ENCODE peak calls at places on chromosome 1, in four cellular contexts. One of them, this sample, is unnamed.

GRCh38 chr1:10663668-10664035 is 132.8 kb downstream of the CASZ1 start:
- DNase-seq in tibial nerve: no peak
- DNase-seq in fibroblast of lung: no peak
- DNase-seq in PC-3: no peak
- DNase-seq in this sample: peak; percentile 75

GRCh38 chr1:182164273-182164672 is 102.8 kb upstream of the ZNF648 start:
- DNase-seq in tibial nerve: peak; percentile 39
- DNase-seq in fibroblast of lung: no peak
- DNase-seq in PC-3: no peak
- DNase-seq in this sample: no peak

GRCh38 chr1:24491577-24492360 is 10.9 kb upstream of the RCAN3 start:
- DNase-seq in tibial nerve: no peak
- DNase-seq in fibroblast of lung: no peak
- DNase-seq in PC-3: no peak
- DNase-seq in this sample: no peak

GRCh38 chr1:243748706-243749283 is 101.2 kb downstream of the AKT3 start:
- DNase-seq in tibial nerve: no peak
- DNase-seq in PC-3: peak; percentile 90
- DNase-seq in fibroblast of lung: peak; percentile 90
- DNase-seq in this sample: no peak

GRCh38 chr1:213979751-213980605 is 7.8 kb upstream of the PROX1 start:
- DNase-seq in fibroblast of lung: no peak
- DNase-seq in tibial nerve: no peak
- DNase-seq in PC-3: no peak
- DNase-seq in this sample: no peak

GRCh38 chr1:45793942-45794604 is 9.3 kb upstream of the MAST2 start:
- DNase-seq in tibial nerve: no peak
- DNase-seq in fibroblast of lung: no peak
- DNase-seq in PC-3: peak; percentile 25
- DNase-seq in this sample: no peak

GRCh38 chr1:77401384-77401783 is 119.6 kb downstream of the AK5 start:
- DNase-seq in tibial nerve: no peak
- DNase-seq in PC-3: no peak
- DNase-seq in fibroblast of lung: no peak
- DNase-seq in this sample: no peak

GRCh38 chr1:4395676-4396075 is 258.7 kb upstream of the AJAP1 start:
- DNase-seq in fibroblast of lung: no peak
- DNase-seq in tibial nerve: no peak
- DNase-seq in PC-3: no peak
- DNase-seq in this sample: no peak

GRCh38 chr1:35914706-35915105 is 16.2 kb upstream of the AGO3 start:
- DNase-seq in fibroblast of lung: no peak
- DNase-seq in PC-3: no peak
- DNase-seq in tibial nerve: no peak
- DNase-seq in this sample: no peak

GRCh38 chr1:148308832-148309458 is 156.9 kb upstream of the NBPF11 start:
- DNase-seq in fibroblast of lung: no peak
- DNase-seq in PC-3: no peak
- DNase-seq in tibial nerve: no peak
- DNase-seq in this sample: no peak

GRCh38 chr1:227134686-227135314 is 183.5 kb downstream of the CDC42BPA start:
- DNase-seq in tibial nerve: no peak
- DNase-seq in fibroblast of lung: no peak
- DNase-seq in PC-3: no peak
- DNase-seq in this sample: no peak

GRCh38 chr1:57262472-57262871 is 161.4 kb downstream of the DAB1 start:
- DNase-seq in tibial nerve: no peak
- DNase-seq in fibroblast of lung: no peak
- DNase-seq in PC-3: no peak
- DNase-seq in this sample: no peak

GRCh38 chr1:18568489-18568888 is 62.2 kb upstream of the PAX7 start:
- DNase-seq in fibroblast of lung: no peak
- DNase-seq in PC-3: no peak
- DNase-seq in tibial nerve: no peak
- DNase-seq in this sample: no peak

GRCh38 chr1:5333326-5333725 is 658.9 kb downstream of the NPHP4 start:
- DNase-seq in PC-3: no peak
- DNase-seq in tibial nerve: no peak
- DNase-seq in fibroblast of lung: no peak
- DNase-seq in this sample: peak; percentile 38

DNA sequence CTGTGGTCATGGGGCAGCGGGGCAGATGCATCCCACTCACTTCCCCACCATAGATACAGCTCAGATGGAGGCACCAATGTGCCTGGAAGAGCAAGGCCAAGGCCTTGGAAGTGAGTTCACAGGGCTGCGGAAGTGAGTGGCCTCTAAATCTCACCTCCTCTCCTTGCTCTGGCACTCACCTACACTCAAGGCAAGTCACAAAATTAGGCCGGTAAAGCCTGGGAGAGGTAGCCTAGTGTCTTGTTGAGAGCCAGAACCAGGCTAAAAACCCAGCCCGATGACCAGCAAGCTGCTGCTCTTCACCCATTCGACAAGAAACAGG is 57.5 kb downstream of the SSBP3 start:
- DNase-seq in tibial nerve: no peak
- DNase-seq in PC-3: no peak
- DNase-seq in fibroblast of lung: no peak
- DNase-seq in this sample: no peak
- H3K4me1 ChIP-seq in tibial nerve: peaks cover 5% of the 10 kb centered on the region
- H3K4me1 ChIP-seq in PC-3: no peaks in the 10 kb centered on the region
- H3K4me1 ChIP-seq in fibroblast of lung: peaks cover 3% of the 10 kb centered on the region
- H3K4me1 ChIP-seq in this sample: peaks cover 3% of the 10 kb centered on the region

GRCh38 chr1:17563494-17564281 is 24.2 kb downstream of the ARHGEF10L start:
- DNase-seq in fibroblast of lung: no peak
- DNase-seq in PC-3: no peak
- DNase-seq in tibial nerve: no peak
- DNase-seq in this sample: no peak
- H3K4me1 ChIP-seq in fibroblast of lung: peaks cover 11% of the 10 kb centered on the region
- H3K4me1 ChIP-seq in PC-3: peaks cover 44% of the 10 kb centered on the region
- H3K4me1 ChIP-seq in tibial nerve: peaks cover 54% of the 10 kb centered on the region
- H3K4me1 ChIP-seq in this sample: peaks cover 90% of the 10 kb centered on the region

GRCh38 chr1:98351506-98352038 is 309.9 kb upstream of the SNX7 start:
- DNase-seq in fibroblast of lung: no peak
- DNase-seq in tibial nerve: no peak
- DNase-seq in PC-3: no peak
- DNase-seq in this sample: no peak

GRCh38 chr1:98360864-98361263 is 300.7 kb upstream of the SNX7 start:
- DNase-seq in tibial nerve: no peak
- DNase-seq in PC-3: no peak
- DNase-seq in fibroblast of lung: no peak
- DNase-seq in this sample: no peak

GRCh38 chr1:98355656-98356384 is 305.7 kb upstream of the SNX7 start:
- DNase-seq in PC-3: peak; percentile 74
- DNase-seq in fibroblast of lung: peak; percentile 18
- DNase-seq in tibial nerve: no peak
- DNase-seq in this sample: no peak
- H3K4me1 ChIP-seq in PC-3: peaks cover 13% of the 10 kb centered on the region
- H3K4me1 ChIP-seq in fibroblast of lung: no peaks in the 10 kb centered on the region
- H3K4me1 ChIP-seq in tibial nerve: no peaks in the 10 kb centered on the region
- H3K4me1 ChIP-seq in this sample: no peaks in the 10 kb centered on the region

DNA sequence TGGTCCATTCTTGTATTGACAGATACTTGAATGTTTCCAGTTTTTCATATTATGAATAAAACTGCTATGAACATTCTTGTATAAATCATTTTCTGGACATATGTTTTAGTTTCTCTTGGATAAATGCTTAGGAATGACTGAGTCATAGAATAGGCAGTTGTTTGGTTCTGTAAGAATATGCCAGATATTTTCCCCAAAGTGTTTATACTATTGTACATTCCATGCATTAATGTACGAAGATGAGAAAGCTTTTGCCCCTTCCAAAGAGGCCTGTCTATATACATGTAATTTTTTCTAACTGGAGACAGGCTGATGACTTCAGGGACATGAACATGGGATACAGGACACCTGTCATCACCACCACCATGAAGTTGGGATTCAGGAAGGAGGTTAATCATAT is 11.3 kb downstream of the NBPF3 start:
- DNase-seq in PC-3: peak; percentile 48
- DNase-seq in tibial nerve: no peak
- DNase-seq in fibroblast of lung: peak; percentile 84
- DNase-seq in this sample: no peak
- H3K4me1 ChIP-seq in PC-3: peaks cover 45% of the 10 kb centered on the region
- H3K4me1 ChIP-seq in tibial nerve: no peaks in the 10 kb centered on the region
- H3K4me1 ChIP-seq in fibroblast of lung: peaks cover 28% of the 10 kb centered on the region
- H3K4me1 ChIP-seq in this sample: no peaks in the 10 kb centered on the region

GRCh38 chr1:28295936-28296335 is 32.9 kb upstream of the MED18 start:
- DNase-seq in fibroblast of lung: no peak
- DNase-seq in tibial nerve: no peak
- DNase-seq in PC-3: no peak
- DNase-seq in this sample: no peak
- H3K4me1 ChIP-seq in fibroblast of lung: no peaks in the 10 kb centered on the region
- H3K4me1 ChIP-seq in tibial nerve: no peaks in the 10 kb centered on the region
- H3K4me1 ChIP-seq in PC-3: no peaks in the 10 kb centered on the region
- H3K4me1 ChIP-seq in this sample: no peaks in the 10 kb centered on the region

GRCh38 chr1:33032126-33032869 is 4.4 kb downstream of the AK2 start:
- DNase-seq in tibial nerve: no peak
- DNase-seq in fibroblast of lung: peak; percentile 49
- DNase-seq in PC-3: no peak
- DNase-seq in this sample: no peak
- H3K4me1 ChIP-seq in tibial nerve: peaks cover 22% of the 10 kb centered on the region
- H3K4me1 ChIP-seq in fibroblast of lung: no peaks in the 10 kb centered on the region
- H3K4me1 ChIP-seq in PC-3: peaks cover 28% of the 10 kb centered on the region
- H3K4me1 ChIP-seq in this sample: no peaks in the 10 kb centered on the region

DNA sequence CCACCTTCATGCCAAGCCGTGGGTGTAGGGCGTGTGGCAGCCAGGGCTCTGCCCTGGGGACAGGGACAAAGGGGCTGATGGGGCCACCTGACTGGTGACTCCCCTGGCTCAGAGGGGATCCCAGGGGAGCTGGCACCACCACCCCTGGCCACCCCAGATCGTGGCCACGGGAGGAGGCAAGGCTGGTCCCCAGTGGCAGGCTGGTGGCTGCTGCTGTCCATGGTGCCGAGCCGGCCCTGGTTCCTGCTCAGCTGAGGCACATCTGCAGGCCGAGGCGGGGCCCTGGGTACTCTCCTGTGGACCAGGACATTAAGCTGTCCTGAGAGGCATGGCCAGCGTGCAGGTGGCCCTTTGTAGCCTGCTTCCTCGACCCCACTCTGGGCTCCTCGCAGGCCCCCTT is 6.5 kb downstream of the PLCH2 start:
- DNase-seq in tibial nerve: no peak
- DNase-seq in fibroblast of lung: no peak
- DNase-seq in PC-3: no peak
- DNase-seq in this sample: no peak
- H3K4me1 ChIP-seq in tibial nerve: no peaks in the 10 kb centered on the region
- H3K4me1 ChIP-seq in fibroblast of lung: no peaks in the 10 kb centered on the region
- H3K4me1 ChIP-seq in PC-3: no peaks in the 10 kb centered on the region
- H3K4me1 ChIP-seq in this sample: no peaks in the 10 kb centered on the region

DNA sequence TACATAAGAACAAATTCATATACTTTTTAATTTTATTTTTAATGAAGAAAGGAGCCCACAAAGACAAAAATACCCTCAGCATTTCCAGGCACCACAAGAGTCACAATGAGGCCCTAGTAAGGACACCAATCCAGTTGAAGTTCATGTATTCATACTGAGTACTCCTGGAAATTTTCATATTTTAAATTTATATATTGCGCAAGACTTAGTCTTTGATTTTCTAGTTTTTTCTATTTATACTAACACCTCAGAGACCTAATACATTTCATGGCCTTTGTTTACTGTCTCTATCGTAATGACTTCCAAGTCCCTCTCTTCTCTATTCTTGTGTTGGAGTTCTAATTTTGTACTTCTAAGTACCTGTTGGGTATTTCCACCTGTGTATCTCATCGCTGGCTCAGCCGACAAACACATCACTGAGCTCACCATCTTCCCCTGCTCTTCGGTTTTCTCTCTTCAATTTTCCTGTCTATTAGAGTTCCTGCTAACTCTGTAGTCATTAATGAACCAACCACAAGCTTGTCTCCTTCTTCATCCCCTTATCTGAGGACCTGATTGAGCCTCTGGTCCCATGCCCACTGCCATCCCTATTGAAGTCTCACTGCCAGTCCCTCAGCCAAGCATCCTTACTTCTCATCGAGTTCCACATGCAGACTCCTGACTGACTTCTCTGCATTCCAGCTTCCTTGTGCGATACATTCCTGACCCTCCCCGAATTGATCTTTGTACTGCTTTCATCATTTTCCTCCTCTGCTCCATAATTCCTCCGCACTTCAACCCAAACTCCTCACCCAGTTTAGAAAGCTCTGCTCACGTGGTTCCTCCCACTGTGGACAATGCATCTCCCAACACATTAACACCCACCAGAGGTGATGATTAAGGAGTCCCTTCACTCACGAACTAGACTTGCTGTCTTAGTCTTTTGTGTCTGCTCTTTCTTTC is 17.3 kb upstream of the IRF2BP2 start:
- DNase-seq in tibial nerve: no peak
- DNase-seq in PC-3: no peak
- DNase-seq in fibroblast of lung: no peak
- DNase-seq in this sample: no peak
- H3K4me1 ChIP-seq in tibial nerve: peaks cover 8% of the 10 kb centered on the region
- H3K4me1 ChIP-seq in PC-3: peaks cover 40% of the 10 kb centered on the region
- H3K4me1 ChIP-seq in fibroblast of lung: peaks cover 15% of the 10 kb centered on the region
- H3K4me1 ChIP-seq in this sample: no peaks in the 10 kb centered on the region

This sample was measured in right atrium auricular region.